ENCODE peak calls at places on chromosomes 12 and 14, in eight cellular contexts. A is stimulated activated CD4-positive, alpha-beta T cell treated with anti-CD3 and anti-CD28 coated beads, Interleukin-1b, Interleukin-23, amount 100 ng/mL, for 1 hour; F is NCI-H1694 treated with DMSO at 0.1 percent for 48 hours; O is T follicular helper cell; M is activated naive CD8-positive, alpha-beta T cell treated with anti-CD3 and anti-CD28 coated beads, Interleukin-2, amount 50 U/mL, for 16 hours; B is iPS-NIHi11; J is foreskin fibroblast; U is HT-29. G is an unnamed sample.

GRCh38 chr14:100498068-100498467 is 89.1 kb downstream of the BEGAIN start:
- DNase-seq in A (no peak), F (peak; percentile 68), O (no peak), M (no peak), B (no peak), J (no peak), U (no peak), G (no peak)

GRCh38 chr12:122040579-122041386 is 19.1 kb downstream of the BCL7A start:
- DNase-seq in A (no peak), F (no peak), O (no peak), M (no peak), B (no peak), J (no peak), U (peak; percentile 94), G (no peak)

GRCh38 chr12:93266-94005 is 26.9 kb downstream of the IQSEC3 start:
- DNase-seq in A (no peak), F (no peak), O (no peak), M (no peak), B (no peak), J (no peak), U (no peak), G (no peak)

GRCh38 chr14:64187331-64187730 is 106.8 kb downstream of the ESR2 start:
- DNase-seq in A (no peak), F (no peak), O (no peak), M (no peak), B (no peak), J (no peak), U (no peak), G (no peak)

GRCh38 chr14:61504841-61505340 is 183.5 kb downstream of the PRKCH start:
- DNase-seq in A (no peak), F (no peak), O (no peak), M (no peak), B (no peak), J (no peak), U (no peak), G (no peak)

GRCh38 chr12:110689002-110689600 is at the start of gene HVCN1:
- DNase-seq in A (no peak), F (no peak), O (peak; percentile 14), M (no peak), B (peak; percentile 96), J (peak; percentile 8), U (no peak), G (peak; percentile 82)

GRCh38 chr12:6369916-6370575 is 5.3 kb downstream of the SCNN1A start:
- DNase-seq in A (no peak), F (no peak), O (no peak), M (no peak), B (no peak), J (no peak), U (no peak), G (no peak)

GRCh38 chr14:69050235-69051184 is 71.4 kb upstream of the ACTN1 start:
- DNase-seq in A (no peak), F (no peak), O (no peak), M (no peak), B (no peak), J (no peak), U (no peak), G (no peak)

GRCh38 chr12:127398026-127398715 is 868.8 kb upstream of the TMEM132C start:
- DNase-seq in A (no peak), F (no peak), O (no peak), M (no peak), B (no peak), J (no peak), U (no peak), G (no peak)

GRCh38 chr12:132189378-132190011 is 45.2 kb downstream of the NOC4L start:
- DNase-seq in A (peak; percentile 89), F (no peak), O (peak; percentile 92), M (peak; percentile 85), B (peak; percentile 91), J (peak; percentile 94), U (peak; percentile 81), G (peak; percentile 86)

GRCh38 chr14:54809767-54810166 is 92.9 kb downstream of the GCH1 start:
- DNase-seq in A (no peak), F (no peak), O (no peak), M (no peak), B (no peak), J (no peak), U (no peak), G (no peak)

GRCh38 chr12:3745152-3745551 is 7.8 kb downstream of the CRACR2A start:
- DNase-seq in A (no peak), F (no peak), O (no peak), M (no peak), B (no peak), J (no peak), U (no peak), G (no peak)

GRCh38 chr14:93543766-93544165 is 113.0 kb downstream of the UNC79 start:
- DNase-seq in A (no peak), F (peak; percentile 75), O (no peak), M (no peak), B (peak; percentile 13), J (peak; percentile 1), U (peak; percentile 23), G (peak; percentile 24)

GRCh38 chr14:105877645-105878044 is 351.3 kb downstream of the TMEM121 start:
- DNase-seq in A (no peak), F (no peak), O (no peak), M (no peak), B (no peak), J (no peak), U (no peak), G (no peak)

GRCh38 chr12:54967461-54967860 is 17.1 kb downstream of the TESPA1 start:
- DNase-seq in A (no peak), F (no peak), O (no peak), M (no peak), B (no peak), J (no peak), U (no peak), G (no peak)

GRCh38 chr14:30108975-30109700 is 181.5 kb upstream of the PRKD1 start:
- DNase-seq in A (no peak), F (no peak), O (no peak), M (no peak), B (no peak), J (peak; percentile 54), U (no peak), G (no peak)

GRCh38 chr12:27185234-27186045 is 58.6 kb upstream of the STK38L start:
- DNase-seq in A (no peak), F (no peak), O (no peak), M (no peak), B (no peak), J (peak; percentile 50), U (no peak), G (no peak)

GRCh38 chr14:37197421-37198272 is at the start of gene MIPOL1:
- DNase-seq in A (no peak), F (peak; percentile 73), O (no peak), M (no peak), B (peak; percentile 88), J (peak; percentile 93), U (peak; percentile 48), G (peak; percentile 86)

GRCh38 chr14:64569108-64570045 is 19.6 kb downstream of the PPP1R36 start:
- DNase-seq in A (no peak), F (no peak), O (no peak), M (no peak), B (peak; percentile 53), J (peak; percentile 77), U (peak; percentile 66), G (peak; percentile 18)

GRCh38 chr12:54075974-54076373 is 22.3 kb downstream of the HOXC4 start:
- DNase-seq in A (no peak), F (no peak), O (no peak), M (no peak), B (peak; percentile 79), J (no peak), U (no peak), G (no peak)

GRCh38 chr12:130945793-130946492 is 7.8 kb upstream of the ADGRD1 start:
- DNase-seq in A (no peak), F (no peak), O (no peak), M (no peak), B (no peak), J (no peak), U (no peak), G (no peak)

GRCh38 chr12:52643233-52644077 is 8.6 kb downstream of the KRT2 start:
- DNase-seq in A (no peak), F (no peak), O (no peak), M (no peak), B (no peak), J (no peak), U (no peak), G (no peak)

GRCh38 chr12:23542187-23542586 is 407.3 kb downstream of the SOX5 start:
- DNase-seq in A (no peak), F (no peak), O (no peak), M (no peak), B (no peak), J (no peak), U (no peak), G (no peak)

GRCh38 chr12:133124674-133125073 is 5.4 kb downstream of the ZNF891 start:
- DNase-seq in A (no peak), F (no peak), O (no peak), M (no peak), B (no peak), J (no peak), U (no peak), G (no peak)